ENCODE peak calls at places on chromosomes 13 and 19, in seven cellular contexts. A is M059J; E is CD4-positive, CD25-positive, alpha-beta regulatory T cell; J is nephron progenitor cell; W is neuronal stem cell; G is upper lobe of left lung; F is occipital lobe. Z is an unnamed sample.

GRCh38 chr13:46552302-46552680 is 679 bp upstream of the LRCH1 start:
- DNase-seq in A (peak), E (no peak), J (peak), W (no peak), G (no peak), F (no peak), Z (no peak)

GRCh38 chr19:49823472-49823871 is 5.4 kb downstream of the MED25 start:
- DNase-seq in A (no peak), E (no peak), J (no peak), W (no peak), G (no peak), F (no peak), Z (no peak)

GRCh38 chr13:46983881-46984280 is 87.0 kb upstream of the HTR2A start:
- DNase-seq in A (peak), E (no peak), J (no peak), W (no peak), G (no peak), F (no peak), Z (no peak)

GRCh38 chr19:42466521-42467436 is 24.0 kb upstream of the CXCL17 start:
- DNase-seq in A (no peak), E (no peak), J (no peak), W (no peak), G (no peak), F (no peak), Z (no peak)

GRCh38 chr13:97448503-97449251 is 14.7 kb downstream of the RAP2A start:
- DNase-seq in A (no peak), E (no peak), J (no peak), W (no peak), G (no peak), F (no peak), Z (no peak)

GRCh38 chr13:92270990-92271389 is 872.6 kb downstream of the GPC5 start:
- DNase-seq in A (no peak), E (no peak), J (no peak), W (no peak), G (no peak), F (no peak), Z (no peak)

GRCh38 chr13:33289966-33290365 is 4.4 kb upstream of the STARD13 start:
- DNase-seq in A (no peak), E (no peak), J (no peak), W (no peak), G (no peak), F (no peak), Z (no peak)

GRCh38 chr13:91017669-91018053 is 329.8 kb upstream of the MIR17HG start:
- DNase-seq in A (peak), E (no peak), J (no peak), W (no peak), G (no peak), F (no peak), Z (no peak)

GRCh38 chr13:109569938-109570711 is 216.3 kb downstream of the IRS2 start:
- DNase-seq in A (no peak), E (no peak), J (no peak), W (no peak), G (no peak), F (no peak), Z (peak)

Z was measured in DND-41.